ENCODE peak calls at places on chromosomes 1 and 21, in four cellular contexts. N is right lobe of liver; O is CD4-positive, alpha-beta memory T cell; M is IMR-90. L is an unnamed sample.
A peak's percentile ranks its signal among the peaks of the same experiment; 100 is the strongest.

GRCh38 chr1:38092256-38092655 is 45.7 kb upstream of the POU3F1 start:
- DNase-seq in N (no peak), O (no peak), M (no peak), L (no peak)

GRCh38 chr1:224931605-224932004 is 2.1 kb downstream of the DNAH14 start:
- DNase-seq in N (no peak), O (no peak), M (no peak), L (no peak)

GRCh38 chr21:43908167-43908566 is 43.1 kb downstream of the AGPAT3 start:
- DNase-seq in N (no peak), O (no peak), M (no peak), L (no peak)

GRCh38 chr21:38712076-38712475 is 93.7 kb upstream of the ETS2 start:
- DNase-seq in N (no peak), O (no peak), M (peak; percentile 27), L (no peak)

GRCh38 chr1:248793592-248793991 is 32.1 kb downstream of the SH3BP5L start:
- DNase-seq in N (no peak), O (no peak), M (no peak), L (no peak)

GRCh38 chr21:45424854-45425795 is 20.2 kb downstream of the COL18A1 start:
- DNase-seq in N (peak; percentile 10), O (no peak), M (no peak), L (no peak)

GRCh38 chr1:41587791-41588190 is 103.3 kb upstream of the EDN2 start:
- DNase-seq in N (no peak), O (no peak), M (no peak), L (no peak)

GRCh38 chr1:232952514-232953175 is 2.2 kb downstream of the NTPCR start:
- DNase-seq in N (peak; percentile 51), O (peak; percentile 11), M (peak; percentile 56), L (no peak)

GRCh38 chr1:88976235-88976634 is 16.2 kb downstream of the KYAT3 start:
- DNase-seq in N (no peak), O (no peak), M (no peak), L (no peak)

GRCh38 chr1:47637111-47637685 is 199.4 kb downstream of the FOXD2 start:
- DNase-seq in N (no peak), O (no peak), M (no peak), L (no peak)

GRCh38 chr1:43143441-43143888 is 28.6 kb downstream of the EBNA1BP2 start:
- DNase-seq in N (no peak), O (no peak), M (no peak), L (no peak)

GRCh38 chr1:98906761-98907301 is 97.8 kb downstream of the PLPPR5 start:
- DNase-seq in N (no peak), O (no peak), M (no peak), L (no peak)

GRCh38 chr21:34807881-34808568 is 139.2 kb downstream of the CLIC6 start:
- DNase-seq in N (no peak), O (peak; percentile 39), M (peak; percentile 94), L (peak; percentile 7)

GRCh38 chr21:41582298-41582840 is 74.4 kb upstream of the TMPRSS2 start:
- DNase-seq in N (no peak), O (no peak), M (no peak), L (no peak)

GRCh38 chr1:109947582-109948284 is 36.8 kb upstream of the AHCYL1 start:
- DNase-seq in N (no peak), O (no peak), M (no peak), L (no peak)

GRCh38 chr1:84758968-84759491 is 68.8 kb upstream of the SSX2IP start:
- DNase-seq in N (no peak), O (no peak), M (peak; percentile 53), L (no peak)

GRCh38 chr1:216193839-216194443 is 229.3 kb downstream of the USH2A start:
- DNase-seq in N (no peak), O (no peak), M (no peak), L (no peak)

GRCh38 chr1:88731475-88731874 is 47.4 kb downstream of the PKN2 start:
- DNase-seq in N (no peak), O (no peak), M (peak; percentile 97), L (no peak)

GRCh38 chr1:34379911-34380310 is 203.2 kb downstream of the C1orf94 start:
- DNase-seq in N (no peak), O (no peak), M (no peak), L (no peak)

GRCh38 chr21:37257967-37258877 is 8.9 kb downstream of the VPS26C start:
- DNase-seq in N (peak; percentile 81), O (peak; percentile 79), M (peak; percentile 36), L (peak; percentile 65)

GRCh38 chr1:23210351-23210785 is 6.9 kb downstream of the HTR1D start:
- DNase-seq in N (no peak), O (no peak), M (no peak), L (no peak)

GRCh38 chr1:19619697-19620384 is 24.3 kb upstream of the NBL1 start:
- DNase-seq in N (no peak), O (no peak), M (no peak), L (no peak)

GRCh38 chr1:48701445-48701844 is 75.2 kb downstream of the BEND5 start:
- DNase-seq in N (no peak), O (no peak), M (no peak), L (no peak)

GRCh38 chr1:204619721-204620120 is 65.8 kb downstream of the LRRN2 start:
- DNase-seq in N (no peak), O (no peak), M (no peak), L (no peak)

GRCh38 chr21:16117851-16118592 is 388.2 kb downstream of the USP25 start:
- DNase-seq in N (no peak), O (no peak), M (peak; percentile 88), L (no peak)

GRCh38 chr1:85576642-85577420 is 3.7 kb upstream of the CCN1 start:
- DNase-seq in N (peak; percentile 87), O (no peak), M (peak; percentile 88), L (no peak)

GRCh38 chr1:110615548-110616130 is 9.5 kb upstream of the KCNA2 start:
- DNase-seq in N (peak; percentile 56), O (peak; percentile 39), M (peak; percentile 51), L (no peak)

GRCh38 chr1:196546272-196547245 is 61.7 kb downstream of the KCNT2 start:
- DNase-seq in N (no peak), O (no peak), M (no peak), L (no peak)

GRCh38 chr1:42990757-42991346 is 32.2 kb upstream of the SLC2A1 start:
- DNase-seq in N (no peak), O (no peak), M (no peak), L (no peak)

GRCh38 chr1:181430015-181430657 is 53.2 kb upstream of the CACNA1E start:
- DNase-seq in N (no peak), O (no peak), M (no peak), L (no peak)

GRCh38 chr1:17569200-17570139 is 30.0 kb downstream of the ARHGEF10L start:
- DNase-seq in N (peak; percentile 78), O (no peak), M (peak; percentile 84), L (no peak)

GRCh38 chr1:206824327-206824726 is 41.1 kb upstream of the IL20 start:
- DNase-seq in N (no peak), O (no peak), M (peak; percentile 51), L (no peak)

GRCh38 chr1:203172184-203173115 is 3.2 kb downstream of the MYBPH start:
- DNase-seq in N (peak; percentile 72), O (peak; percentile 22), M (peak; percentile 32), L (no peak)

GRCh38 chr21:35664683-35665082 is 395.6 kb downstream of the SETD4 start:
- DNase-seq in N (no peak), O (no peak), M (peak; percentile 77), L (no peak)

GRCh38 chr1:57423135-57424131 is at the start of gene DAB1:
- DNase-seq in N (peak; percentile 21), O (no peak), M (peak; percentile 11), L (no peak)

GRCh38 chr1:159122005-159122621 is 45.5 kb upstream of the AIM2 start:
- DNase-seq in N (no peak), O (no peak), M (peak; percentile 29), L (no peak)

DNA sequence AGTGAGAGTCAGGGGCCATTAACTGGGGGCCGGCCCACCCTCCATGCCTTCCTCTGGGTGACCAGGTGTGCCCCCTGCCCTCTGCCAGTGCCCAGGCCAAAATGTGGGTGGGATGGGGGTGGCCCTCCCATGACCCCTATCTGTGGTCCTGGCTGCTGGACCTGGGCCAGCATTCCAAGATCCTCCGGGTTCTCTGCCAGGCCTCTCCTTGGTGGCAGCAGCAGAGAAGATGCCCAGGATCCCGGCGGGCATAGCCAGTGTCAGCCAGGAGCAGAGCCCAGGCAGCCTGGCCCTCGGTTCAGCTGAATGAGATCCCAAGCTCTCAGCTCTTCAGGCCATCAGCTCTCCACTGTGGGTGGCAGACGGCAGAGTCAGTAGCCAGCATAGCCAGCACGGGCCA is 31.3 kb upstream of the ACTRT2 start:
- DNase-seq in N (no peak), O (no peak), M (no peak), L (no peak)
- H3K9me3 ChIP-seq in N (peaks cover 2% of the 10 kb centered on the region), O (no peaks in the 10 kb centered on the region), M (peaks cover 42% of the 10 kb centered on the region), L (no peaks in the 10 kb centered on the region)

DNA sequence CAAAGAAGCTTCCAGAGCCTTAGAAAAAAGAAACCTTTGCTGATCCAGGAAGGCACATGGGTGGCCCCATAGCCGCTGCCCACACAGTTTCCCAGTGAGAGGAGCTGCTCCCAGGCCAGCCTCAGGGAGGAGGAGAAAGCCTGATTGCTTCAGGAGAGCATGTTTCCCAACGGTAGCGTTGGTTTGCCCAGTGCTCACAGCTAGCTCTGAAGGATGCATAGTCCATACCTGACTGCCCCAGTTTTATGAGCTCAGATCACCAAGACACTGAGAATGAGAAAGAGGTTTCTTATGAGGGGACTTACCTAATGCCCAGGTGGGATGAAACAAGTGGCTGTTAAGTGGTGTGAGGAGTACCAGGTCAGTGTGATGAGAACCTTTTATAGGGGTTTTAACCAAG is at the start of gene CRNN:
- DNase-seq in N (no peak), O (no peak), M (no peak), L (no peak)
- H3K9me3 ChIP-seq in N (no peaks in the 10 kb centered on the region), O (no peaks in the 10 kb centered on the region), M (no peaks in the 10 kb centered on the region), L (peaks cover 2% of the 10 kb centered on the region)

DNA sequence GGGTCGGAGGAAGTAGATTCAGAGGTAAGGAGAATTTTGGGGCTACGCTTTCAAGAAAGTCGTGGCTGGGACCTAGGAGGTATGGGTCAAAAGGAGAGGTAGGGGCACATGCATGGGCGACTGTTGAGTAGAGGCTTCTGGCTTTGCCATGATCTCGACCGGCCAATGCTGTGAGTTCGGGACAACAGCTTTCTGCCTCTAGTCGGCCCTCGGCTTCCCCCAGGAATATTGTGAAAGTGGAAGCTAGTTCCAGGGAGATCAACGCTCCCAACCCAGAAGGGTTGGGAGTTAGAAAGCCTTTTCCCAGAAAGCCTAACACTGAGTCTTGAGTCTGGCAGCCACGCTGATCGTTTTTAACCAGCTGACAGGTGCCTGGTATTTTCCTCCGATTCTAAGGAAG is 69.0 kb downstream of the ZNF678 start:
- DNase-seq in N (no peak), O (no peak), M (no peak), L (no peak)
- H3K9me3 ChIP-seq in N (peaks cover 10% of the 10 kb centered on the region), O (no peaks in the 10 kb centered on the region), M (peaks cover 54% of the 10 kb centered on the region), L (peaks cover 12% of the 10 kb centered on the region)

DNA sequence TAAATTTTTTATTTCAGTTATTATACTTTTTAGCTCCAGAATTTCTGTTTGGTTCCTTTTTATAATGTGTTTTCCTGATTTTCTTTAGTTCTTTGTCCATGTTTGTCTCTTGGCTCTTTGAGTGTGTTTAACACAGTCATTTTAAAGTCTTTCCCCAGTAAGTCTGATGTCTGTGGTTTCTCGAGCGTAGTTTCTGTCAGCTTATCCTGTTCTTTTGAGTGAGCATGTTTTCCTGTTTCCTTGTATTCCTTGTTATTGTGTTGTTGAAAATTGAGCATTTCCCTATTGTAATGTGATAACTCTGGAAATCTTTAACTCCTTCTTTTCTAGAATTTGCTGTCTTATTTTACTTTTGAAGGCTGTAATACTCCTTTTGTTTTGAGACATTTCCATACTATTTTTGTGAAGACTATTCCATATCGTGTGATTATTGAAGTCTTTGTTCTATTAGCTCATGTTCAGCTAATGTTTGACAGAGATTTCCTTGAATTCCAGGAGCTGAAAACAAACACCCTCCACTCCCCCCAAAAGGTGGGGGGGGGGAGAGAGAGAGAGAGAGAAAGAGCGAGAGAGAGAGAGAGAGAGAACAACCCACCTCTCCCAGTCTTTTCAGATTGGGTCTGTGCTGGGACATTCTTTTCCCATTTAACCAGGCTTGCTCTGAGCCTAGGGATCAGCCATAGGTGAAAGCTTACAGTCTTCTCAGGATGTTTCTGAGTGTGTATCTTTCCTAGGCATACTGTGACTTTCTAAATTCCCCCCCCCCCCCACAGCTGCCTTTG is 38.3 kb downstream of the SDCCAG8 start:
- DNase-seq in N (no peak), O (no peak), M (no peak), L (no peak)
- H3K9me3 ChIP-seq in N (no peaks in the 10 kb centered on the region), O (no peaks in the 10 kb centered on the region), M (peaks cover 3% of the 10 kb centered on the region), L (no peaks in the 10 kb centered on the region)